ENCODE peak calls at places on chromosome 17, in ten cellular contexts. S is SK-N-SH; U is endodermal cell; P is thoracic aorta; C is lung; O is AG04450; T is CD4-positive, CD25-positive, alpha-beta regulatory T cell; E is Panc1; Q is heart right ventricle; L is lower lobe of right lung. N is an unnamed sample.

GRCh38 chr17:40471856-40472732 is 28.8 kb downstream of the IGFBP4 start:
- DNase-seq in O (no peak), T (no peak), L (no peak), C (no peak), S (no peak), P (no peak), E (no peak), Q (no peak), U (no peak), N (no peak)

GRCh38 chr17:20279631-20280030 is 187.7 kb downstream of the LGALS9B start:
- DNase-seq in E (no peak), O (no peak), U (peak; percentile 31), Q (no peak), C (no peak), T (no peak), P (no peak), S (no peak), L (no peak), N (no peak)

GRCh38 chr17:38922538-38923291 is 2.7 kb upstream of the LASP1NB start:
- DNase-seq in S (peak; percentile 52), E (no peak), T (no peak), L (no peak), P (no peak), U (peak; percentile 89), C (peak; percentile 65), Q (peak; percentile 34), O (no peak), N (peak; percentile 72)

GRCh38 chr17:1173456-1174370 is 6.1 kb downstream of the ABR start:
- DNase-seq in S (no peak), P (no peak), T (no peak), O (no peak), L (no peak), U (no peak), C (no peak), Q (peak; percentile 48), E (no peak), N (no peak)

GRCh38 chr17:40094874-40095273 is 5.5 kb downstream of the NR1D1 start:
- DNase-seq in T (no peak), S (no peak), L (no peak), Q (no peak), O (no peak), C (no peak), U (no peak), P (no peak), E (no peak), N (no peak)

GRCh38 chr17:52477824-52478614 is 319.5 kb upstream of the CA10 start:
- DNase-seq in L (no peak), C (no peak), T (no peak), O (no peak), Q (no peak), U (no peak), S (no peak), E (no peak), P (no peak), N (no peak)

GRCh38 chr17:33531311-33531710 is 238.2 kb upstream of the ASIC2 start:
- DNase-seq in S (no peak), O (no peak), T (no peak), P (no peak), L (no peak), C (no peak), Q (no peak), E (no peak), U (no peak), N (no peak)

GRCh38 chr17:45106582-45106981 is 25.7 kb downstream of the PLCD3 start:
- DNase-seq in P (no peak), O (no peak), S (no peak), L (no peak), T (no peak), C (no peak), U (no peak), Q (no peak), E (no peak), N (no peak)

GRCh38 chr17:17561408-17562144 is 29.9 kb downstream of the PEMT start:
- DNase-seq in Q (peak; percentile 47), L (peak; percentile 91), C (peak; percentile 84), O (no peak), U (no peak), S (no peak), T (no peak), P (no peak), E (no peak), N (peak; percentile 79)
- H3K4me3 ChIP-seq in Q (no peak overlapping the region), L (peak overlapping the region; percentile 14), C (no peak overlapping the region), O (no peak overlapping the region), U (no peak overlapping the region), S (no peak overlapping the region), T (no peak overlapping the region), P (peak overlapping the region; percentile 28), E (no peak overlapping the region), N (no peak overlapping the region)

GRCh38 chr17:73156887-73157870 is 7.6 kb upstream of the SSTR2 start:
- DNase-seq in U (peak; percentile 72), E (no peak), P (no peak), C (no peak), O (no peak), T (no peak), Q (no peak), L (no peak), S (peak; percentile 41), N (no peak)

GRCh38 chr17:73156166-73156840 is 8.5 kb upstream of the SSTR2 start:
- DNase-seq in U (peak; percentile 96), E (peak; percentile 17), P (no peak), S (peak; percentile 92), L (peak; percentile 75), O (peak; percentile 27), Q (peak; percentile 73), C (peak; percentile 59), T (peak; percentile 59), N (peak; percentile 68)

GRCh38 chr17:73160980-73161630 is 3.7 kb upstream of the SSTR2 start:
- DNase-seq in T (no peak), O (no peak), Q (no peak), E (no peak), P (no peak), U (peak; percentile 68), L (no peak), C (no peak), S (no peak), N (no peak)

GRCh38 chr17:73155410-73156165 is 9.2 kb upstream of the SSTR2 start:
- DNase-seq in P (no peak), Q (no peak), C (no peak), U (peak; percentile 75), E (no peak), S (peak; percentile 83), T (no peak), O (no peak), L (no peak), N (no peak)

GRCh38 chr17:73158133-73158532 is 6.7 kb upstream of the SSTR2 start:
- DNase-seq in L (no peak), C (no peak), T (no peak), U (no peak), P (no peak), Q (no peak), S (no peak), O (no peak), E (no peak), N (no peak)
- H3K27ac ChIP-seq in L (no peak overlapping the region), C (no peak overlapping the region), T (no peak overlapping the region), U (no peak overlapping the region), P (no peak overlapping the region), Q (no peak overlapping the region), S (no peak overlapping the region), O (no peak overlapping the region), E (no peak overlapping the region), N (no peak overlapping the region)

GRCh38 chr17:76135810-76136188 is 5.2 kb downstream of the FOXJ1 start:
- DNase-seq in L (no peak), P (no peak), E (no peak), U (peak; percentile 70), C (no peak), Q (no peak), T (no peak), O (no peak), S (no peak), N (no peak)

GRCh38 chr17:76137026-76137350 is 4.1 kb downstream of the FOXJ1 start:
- DNase-seq in S (no peak), O (no peak), Q (no peak), T (no peak), C (no peak), E (no peak), P (no peak), U (no peak), L (no peak), N (no peak)

GRCh38 chr17:76136276-76137025 is 4.6 kb downstream of the FOXJ1 start:
- DNase-seq in Q (no peak), C (no peak), T (no peak), E (no peak), P (no peak), U (peak; percentile 88), O (no peak), L (no peak), S (peak; percentile 55), N (no peak)

GRCh38 chr17:76132574-76133338 is 8.3 kb downstream of the FOXJ1 start:
- DNase-seq in S (no peak), U (peak; percentile 98), E (no peak), C (peak; percentile 77), L (peak; percentile 82), P (no peak), Q (no peak), O (no peak), T (no peak), N (no peak)

DNA sequence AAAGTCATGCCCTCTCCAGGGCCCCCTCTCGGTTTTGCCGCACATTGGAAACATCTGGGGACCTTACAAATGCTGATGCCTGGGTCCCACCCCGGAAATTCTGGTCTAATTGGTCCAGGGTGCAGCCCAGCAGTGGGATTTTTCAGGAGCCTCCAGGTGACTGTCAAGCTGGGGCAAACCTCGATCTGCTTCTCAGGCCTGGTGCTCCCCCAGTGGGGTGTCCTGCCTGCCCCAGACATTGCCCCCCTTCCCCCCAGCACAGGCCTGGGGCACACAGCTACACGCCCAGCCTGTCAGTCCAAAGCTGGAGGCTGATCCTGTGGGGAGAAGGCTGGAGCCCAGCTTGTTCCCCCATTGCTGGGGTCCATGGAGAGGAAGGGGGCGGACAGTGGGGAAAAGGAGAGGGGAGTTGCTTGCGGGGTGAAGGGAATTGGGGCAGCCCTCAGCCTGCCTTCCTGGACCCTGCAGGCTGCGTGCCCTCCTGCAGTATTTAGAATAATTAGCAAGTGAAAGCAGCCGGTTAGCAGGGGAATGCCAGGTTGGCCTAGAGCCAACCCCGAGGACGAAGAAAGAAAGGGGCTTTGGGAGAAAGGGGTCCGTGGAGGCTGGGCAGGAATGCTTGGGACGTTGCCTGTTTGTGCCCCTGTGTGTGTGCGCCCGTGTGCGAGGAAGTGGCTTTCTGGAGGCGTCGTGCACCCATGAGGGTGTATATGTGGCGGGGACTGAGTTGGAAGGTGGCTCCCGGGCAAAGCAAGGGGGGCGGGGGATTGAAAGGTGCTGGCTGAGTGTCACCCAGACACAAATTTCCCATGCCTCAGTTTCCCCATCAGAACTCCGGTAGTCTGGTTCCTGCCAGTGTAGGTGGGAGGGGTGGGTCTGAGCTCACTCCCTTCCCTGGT is 5.9 kb downstream of the FOXJ1 start:
- DNase-seq in T (no peak), E (no peak), L (no peak), P (no peak), C (no peak), S (no peak), Q (no peak), O (no peak), U (peak; percentile 87), N (no peak)
- H3K4me3 ChIP-seq in T (no peak overlapping the region), E (no peak overlapping the region), L (no peak overlapping the region), P (no peak overlapping the region), C (no peak overlapping the region), S (no peak overlapping the region), Q (no peak overlapping the region), O (no peak overlapping the region), U (no peak overlapping the region), N (no peak overlapping the region)

DNA sequence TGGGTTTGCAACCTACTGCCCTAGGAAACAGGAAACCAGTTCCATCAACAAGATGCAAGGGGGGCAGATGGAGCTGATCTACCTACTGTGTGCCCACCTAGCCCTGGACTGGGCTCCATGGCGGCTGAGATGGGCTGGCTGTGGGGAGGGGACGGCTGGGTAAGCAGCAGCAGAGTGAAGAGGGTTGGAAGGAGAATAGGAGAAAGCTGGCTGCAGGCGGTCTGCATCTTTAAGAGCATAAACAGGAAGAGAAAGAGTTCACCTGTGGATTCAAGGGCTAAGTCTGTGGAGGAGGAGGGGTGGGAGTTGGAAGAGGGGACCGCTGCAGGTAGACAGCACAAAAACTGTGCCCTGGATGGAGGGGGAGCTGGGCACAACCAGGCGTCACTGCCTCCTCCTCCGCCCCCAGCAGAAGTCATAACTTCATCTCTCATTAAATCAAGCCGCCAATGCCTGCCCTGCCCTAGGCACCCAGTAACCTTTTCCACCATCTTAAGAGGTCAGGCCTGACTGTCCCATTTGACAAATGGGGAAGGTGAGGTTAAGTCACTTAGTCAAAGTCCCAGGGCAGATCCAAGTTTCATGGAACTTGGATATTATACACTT is 694 bp downstream of the SLC13A2 start:
- DNase-seq in U (no peak), Q (no peak), T (no peak), O (no peak), C (no peak), P (no peak), S (no peak), L (no peak), E (no peak), N (no peak)
- H3K27ac ChIP-seq in U (no peak overlapping the region), Q (no peak overlapping the region), T (no peak overlapping the region), O (no peak overlapping the region), C (no peak overlapping the region), P (no peak overlapping the region), S (no peak overlapping the region), L (no peak overlapping the region), E (no peak overlapping the region), N (no peak overlapping the region)